ENCODE peak calls at places on chromosomes 1 and 21, in five cellular contexts. One of them, this sample, is unnamed.

GRCh38 chr1:236322566-236323409 is 41.0 kb upstream of the ERO1B start:
- DNase-seq in right lobe of liver: no peak
- DNase-seq in PC-3: no peak
- DNase-seq in activated B cell treated with CpG ODN at 0.5 μM for 24 hours: no peak
- DNase-seq in glutamatergic neuron: no peak
- DNase-seq in this sample: no peak

GRCh38 chr1:7485086-7485780 is 285.9 kb upstream of the VAMP3 start:
- DNase-seq in right lobe of liver: no peak
- DNase-seq in PC-3: no peak
- DNase-seq in activated B cell treated with CpG ODN at 0.5 μM for 24 hours: no peak
- DNase-seq in glutamatergic neuron: no peak
- DNase-seq in this sample: no peak

GRCh38 chr1:78250201-78250600 is 204.4 kb downstream of the GIPC2 start:
- DNase-seq in right lobe of liver: no peak
- DNase-seq in PC-3: no peak
- DNase-seq in activated B cell treated with CpG ODN at 0.5 μM for 24 hours: no peak
- DNase-seq in glutamatergic neuron: no peak
- DNase-seq in this sample: no peak

GRCh38 chr1:56095924-56096655 is 483.3 kb downstream of the PLPP3 start:
- DNase-seq in right lobe of liver: no peak
- DNase-seq in PC-3: no peak
- DNase-seq in activated B cell treated with CpG ODN at 0.5 μM for 24 hours: no peak
- DNase-seq in glutamatergic neuron: no peak
- DNase-seq in this sample: no peak

GRCh38 chr1:68230901-68231626 is 1.3 kb downstream of the WLS start:
- DNase-seq in right lobe of liver: peak; percentile 61
- DNase-seq in PC-3: peak; percentile 8
- DNase-seq in activated B cell treated with CpG ODN at 0.5 μM for 24 hours: no peak
- DNase-seq in glutamatergic neuron: no peak
- DNase-seq in this sample: no peak

GRCh38 chr21:38503588-38503987 is 5.3 kb upstream of the ERG start:
- DNase-seq in right lobe of liver: no peak
- DNase-seq in PC-3: no peak
- DNase-seq in activated B cell treated with CpG ODN at 0.5 μM for 24 hours: no peak
- DNase-seq in glutamatergic neuron: no peak
- DNase-seq in this sample: no peak

GRCh38 chr1:147504801-147505303 is 36.4 kb upstream of the BCL9 start:
- DNase-seq in right lobe of liver: no peak
- DNase-seq in PC-3: peak; percentile 49
- DNase-seq in activated B cell treated with CpG ODN at 0.5 μM for 24 hours: no peak
- DNase-seq in glutamatergic neuron: peak; percentile 53
- DNase-seq in this sample: no peak

GRCh38 chr1:202575906-202576653 is 134.2 kb downstream of the SYT2 start:
- DNase-seq in right lobe of liver: no peak
- DNase-seq in PC-3: peak; percentile 35
- DNase-seq in activated B cell treated with CpG ODN at 0.5 μM for 24 hours: no peak
- DNase-seq in glutamatergic neuron: no peak
- DNase-seq in this sample: no peak

GRCh38 chr1:203122159-203122558 is 5.4 kb upstream of the ADORA1 start:
- DNase-seq in right lobe of liver: no peak
- DNase-seq in PC-3: no peak
- DNase-seq in activated B cell treated with CpG ODN at 0.5 μM for 24 hours: no peak
- DNase-seq in glutamatergic neuron: no peak
- DNase-seq in this sample: no peak

GRCh38 chr1:169529068-169529642 is 43.4 kb upstream of the SLC19A2 start:
- DNase-seq in right lobe of liver: no peak
- DNase-seq in PC-3: peak; percentile 100
- DNase-seq in activated B cell treated with CpG ODN at 0.5 μM for 24 hours: no peak
- DNase-seq in glutamatergic neuron: no peak
- DNase-seq in this sample: no peak

GRCh38 chr1:5507340-5507739 is 484.9 kb downstream of the NPHP4 start:
- DNase-seq in right lobe of liver: no peak
- DNase-seq in PC-3: no peak
- DNase-seq in activated B cell treated with CpG ODN at 0.5 μM for 24 hours: no peak
- DNase-seq in glutamatergic neuron: no peak
- DNase-seq in this sample: no peak

GRCh38 chr1:31955917-31956736 is 18.0 kb upstream of the PTP4A2 start:
- DNase-seq in right lobe of liver: peak; percentile 71
- DNase-seq in PC-3: peak; percentile 98
- DNase-seq in activated B cell treated with CpG ODN at 0.5 μM for 24 hours: peak; percentile 56
- DNase-seq in glutamatergic neuron: no peak
- DNase-seq in this sample: no peak

GRCh38 chr1:64982134-64982533 is 15.8 kb upstream of the JAK1 start:
- DNase-seq in right lobe of liver: no peak
- DNase-seq in PC-3: peak; percentile 66
- DNase-seq in activated B cell treated with CpG ODN at 0.5 μM for 24 hours: no peak
- DNase-seq in glutamatergic neuron: no peak
- DNase-seq in this sample: no peak

GRCh38 chr1:202982715-202983435 is 15.8 kb upstream of the CYB5R1 start:
- DNase-seq in right lobe of liver: no peak
- DNase-seq in PC-3: peak; percentile 46
- DNase-seq in activated B cell treated with CpG ODN at 0.5 μM for 24 hours: no peak
- DNase-seq in glutamatergic neuron: no peak
- DNase-seq in this sample: no peak

GRCh38 chr1:217133958-217134856 is 411.0 kb upstream of the ESRRG start:
- DNase-seq in right lobe of liver: no peak
- DNase-seq in PC-3: no peak
- DNase-seq in activated B cell treated with CpG ODN at 0.5 μM for 24 hours: no peak
- DNase-seq in glutamatergic neuron: peak; percentile 49
- DNase-seq in this sample: no peak

GRCh38 chr1:205670611-205671430 is 9.5 kb downstream of the SLC45A3 start:
- DNase-seq in right lobe of liver: peak; percentile 95
- DNase-seq in PC-3: no peak
- DNase-seq in activated B cell treated with CpG ODN at 0.5 μM for 24 hours: no peak
- DNase-seq in glutamatergic neuron: no peak
- DNase-seq in this sample: peak; percentile 77

GRCh38 chr1:76160225-76160624 is 85.7 kb downstream of the ST6GALNAC3 start:
- DNase-seq in right lobe of liver: no peak
- DNase-seq in PC-3: no peak
- DNase-seq in activated B cell treated with CpG ODN at 0.5 μM for 24 hours: no peak
- DNase-seq in glutamatergic neuron: no peak
- DNase-seq in this sample: no peak

GRCh38 chr1:203426349-203426748 is 49.3 kb upstream of the PRELP start:
- DNase-seq in right lobe of liver: no peak
- DNase-seq in PC-3: no peak
- DNase-seq in activated B cell treated with CpG ODN at 0.5 μM for 24 hours: no peak
- DNase-seq in glutamatergic neuron: no peak
- DNase-seq in this sample: no peak

GRCh38 chr1:31843506-31843905 is 27.7 kb upstream of the SPOCD1 start:
- DNase-seq in right lobe of liver: no peak
- DNase-seq in PC-3: peak; percentile 41
- DNase-seq in activated B cell treated with CpG ODN at 0.5 μM for 24 hours: no peak
- DNase-seq in glutamatergic neuron: no peak
- DNase-seq in this sample: no peak

GRCh38 chr21:29490016-29490415 is 191.3 kb downstream of the BACH1 start:
- DNase-seq in right lobe of liver: no peak
- DNase-seq in PC-3: no peak
- DNase-seq in activated B cell treated with CpG ODN at 0.5 μM for 24 hours: no peak
- DNase-seq in glutamatergic neuron: no peak
- DNase-seq in this sample: no peak

GRCh38 chr1:53992085-53992874 is 25.7 kb downstream of the LDLRAD1 start:
- DNase-seq in right lobe of liver: no peak
- DNase-seq in PC-3: no peak
- DNase-seq in activated B cell treated with CpG ODN at 0.5 μM for 24 hours: no peak
- DNase-seq in glutamatergic neuron: no peak
- DNase-seq in this sample: no peak

GRCh38 chr1:89842547-89843278 is 21.9 kb downstream of the LRRC8D start:
- DNase-seq in right lobe of liver: no peak
- DNase-seq in PC-3: no peak
- DNase-seq in activated B cell treated with CpG ODN at 0.5 μM for 24 hours: no peak
- DNase-seq in glutamatergic neuron: no peak
- DNase-seq in this sample: no peak

GRCh38 chr1:37288900-37289299 is 185.5 kb upstream of the ZC3H12A start:
- DNase-seq in right lobe of liver: no peak
- DNase-seq in PC-3: no peak
- DNase-seq in activated B cell treated with CpG ODN at 0.5 μM for 24 hours: peak; percentile 55
- DNase-seq in glutamatergic neuron: no peak
- DNase-seq in this sample: no peak

GRCh38 chr21:46083271-46084040 is 14.5 kb upstream of the COL6A2 start:
- DNase-seq in right lobe of liver: no peak
- DNase-seq in PC-3: no peak
- DNase-seq in activated B cell treated with CpG ODN at 0.5 μM for 24 hours: no peak
- DNase-seq in glutamatergic neuron: no peak
- DNase-seq in this sample: no peak

GRCh38 chr1:6593810-6594209 is 8.9 kb downstream of the KLHL21 start:
- DNase-seq in right lobe of liver: no peak
- DNase-seq in PC-3: no peak
- DNase-seq in activated B cell treated with CpG ODN at 0.5 μM for 24 hours: no peak
- DNase-seq in glutamatergic neuron: no peak
- DNase-seq in this sample: no peak

GRCh38 chr21:46116846-46117585 is 19.1 kb downstream of the COL6A2 start:
- DNase-seq in right lobe of liver: peak; percentile 63
- DNase-seq in PC-3: peak; percentile 39
- DNase-seq in activated B cell treated with CpG ODN at 0.5 μM for 24 hours: peak; percentile 14
- DNase-seq in glutamatergic neuron: peak; percentile 12
- DNase-seq in this sample: peak; percentile 8

GRCh38 chr1:5831600-5832335 is 160.5 kb downstream of the NPHP4 start:
- DNase-seq in right lobe of liver: peak; percentile 26
- DNase-seq in PC-3: no peak
- DNase-seq in activated B cell treated with CpG ODN at 0.5 μM for 24 hours: no peak
- DNase-seq in glutamatergic neuron: no peak
- DNase-seq in this sample: no peak

GRCh38 chr1:229841230-229841629 is 215.2 kb downstream of the URB2 start:
- DNase-seq in right lobe of liver: no peak
- DNase-seq in PC-3: no peak
- DNase-seq in activated B cell treated with CpG ODN at 0.5 μM for 24 hours: no peak
- DNase-seq in glutamatergic neuron: no peak
- DNase-seq in this sample: no peak

GRCh38 chr1:16199157-16199501 is 13.3 kb downstream of the ARHGEF19 start:
- DNase-seq in right lobe of liver: no peak
- DNase-seq in PC-3: no peak
- DNase-seq in activated B cell treated with CpG ODN at 0.5 μM for 24 hours: no peak
- DNase-seq in glutamatergic neuron: no peak
- DNase-seq in this sample: no peak

GRCh38 chr1:66271216-66271903 is 262.6 kb upstream of the SGIP1 start:
- DNase-seq in right lobe of liver: peak; percentile 65
- DNase-seq in PC-3: peak; percentile 94
- DNase-seq in activated B cell treated with CpG ODN at 0.5 μM for 24 hours: no peak
- DNase-seq in glutamatergic neuron: no peak
- DNase-seq in this sample: no peak

GRCh38 chr1:210446479-210446878 is 117.8 kb downstream of the HHAT start:
- DNase-seq in right lobe of liver: no peak
- DNase-seq in PC-3: peak; percentile 24
- DNase-seq in activated B cell treated with CpG ODN at 0.5 μM for 24 hours: no peak
- DNase-seq in glutamatergic neuron: no peak
- DNase-seq in this sample: no peak

GRCh38 chr1:194069831-194070218 is 883.4 kb upstream of the B3GALT2 start:
- DNase-seq in right lobe of liver: no peak
- DNase-seq in PC-3: no peak
- DNase-seq in activated B cell treated with CpG ODN at 0.5 μM for 24 hours: no peak
- DNase-seq in glutamatergic neuron: no peak
- DNase-seq in this sample: no peak

GRCh38 chr1:115060501-115060900 is 28.8 kb downstream of the TSPAN2 start:
- DNase-seq in right lobe of liver: no peak
- DNase-seq in PC-3: peak; percentile 18
- DNase-seq in activated B cell treated with CpG ODN at 0.5 μM for 24 hours: no peak
- DNase-seq in glutamatergic neuron: no peak
- DNase-seq in this sample: no peak

GRCh38 chr1:15943515-15944307 is 32.2 kb downstream of the ZBTB17 start:
- DNase-seq in right lobe of liver: no peak
- DNase-seq in PC-3: no peak
- DNase-seq in activated B cell treated with CpG ODN at 0.5 μM for 24 hours: no peak
- DNase-seq in glutamatergic neuron: no peak
- DNase-seq in this sample: no peak

GRCh38 chr1:209858561-209859103 is 30.9 kb downstream of the UTP25 start:
- DNase-seq in right lobe of liver: no peak
- DNase-seq in PC-3: no peak
- DNase-seq in activated B cell treated with CpG ODN at 0.5 μM for 24 hours: no peak
- DNase-seq in glutamatergic neuron: no peak
- DNase-seq in this sample: no peak

GRCh38 chr21:14120091-14120734 is 90.5 kb downstream of the LIPI start:
- DNase-seq in right lobe of liver: peak; percentile 57
- DNase-seq in PC-3: peak; percentile 33
- DNase-seq in activated B cell treated with CpG ODN at 0.5 μM for 24 hours: no peak
- DNase-seq in glutamatergic neuron: peak; percentile 88
- DNase-seq in this sample: no peak

GRCh38 chr1:46469846-46470245 is 19.8 kb upstream of the DMBX1 start:
- DNase-seq in right lobe of liver: no peak
- DNase-seq in PC-3: no peak
- DNase-seq in activated B cell treated with CpG ODN at 0.5 μM for 24 hours: no peak
- DNase-seq in glutamatergic neuron: no peak
- DNase-seq in this sample: no peak

GRCh38 chr1:231605389-231606100 is 21.0 kb upstream of the DISC1 start:
- DNase-seq in right lobe of liver: no peak
- DNase-seq in PC-3: no peak
- DNase-seq in activated B cell treated with CpG ODN at 0.5 μM for 24 hours: no peak
- DNase-seq in glutamatergic neuron: no peak
- DNase-seq in this sample: no peak

GRCh38 chr1:200907611-200908097 is 13.0 kb downstream of the INAVA start:
- DNase-seq in right lobe of liver: no peak
- DNase-seq in PC-3: peak; percentile 65
- DNase-seq in activated B cell treated with CpG ODN at 0.5 μM for 24 hours: no peak
- DNase-seq in glutamatergic neuron: no peak
- DNase-seq in this sample: no peak
- TF ChIP-seq CTCF in right lobe of liver: no peak
- TF ChIP-seq CTCF in PC-3: no peak
- TF ChIP-seq CTCF in activated B cell treated with CpG ODN at 0.5 μM for 24 hours: no peak
- TF ChIP-seq CTCF in glutamatergic neuron: no peak
- TF ChIP-seq CTCF in this sample: no peak

GRCh38 chr1:79325126-79325525 is 318.6 kb upstream of the ADGRL4 start:
- DNase-seq in right lobe of liver: no peak
- DNase-seq in PC-3: no peak
- DNase-seq in activated B cell treated with CpG ODN at 0.5 μM for 24 hours: no peak
- DNase-seq in glutamatergic neuron: no peak
- DNase-seq in this sample: no peak

GRCh38 chr1:79323240-79324025 is 316.9 kb upstream of the ADGRL4 start:
- DNase-seq in right lobe of liver: no peak
- DNase-seq in PC-3: peak; percentile 95
- DNase-seq in activated B cell treated with CpG ODN at 0.5 μM for 24 hours: no peak
- DNase-seq in glutamatergic neuron: no peak
- DNase-seq in this sample: no peak

GRCh38 chr1:79326875-79327274 is 320.3 kb upstream of the ADGRL4 start:
- DNase-seq in right lobe of liver: no peak
- DNase-seq in PC-3: no peak
- DNase-seq in activated B cell treated with CpG ODN at 0.5 μM for 24 hours: no peak
- DNase-seq in glutamatergic neuron: no peak
- DNase-seq in this sample: no peak

GRCh38 chr1:79325705-79326104 is 319.2 kb upstream of the ADGRL4 start:
- DNase-seq in right lobe of liver: no peak
- DNase-seq in PC-3: no peak
- DNase-seq in activated B cell treated with CpG ODN at 0.5 μM for 24 hours: no peak
- DNase-seq in glutamatergic neuron: no peak
- DNase-seq in this sample: no peak

GRCh38 chr1:79322511-79323027 is 316.0 kb upstream of the ADGRL4 start:
- DNase-seq in right lobe of liver: no peak
- DNase-seq in PC-3: peak; percentile 24
- DNase-seq in activated B cell treated with CpG ODN at 0.5 μM for 24 hours: no peak
- DNase-seq in glutamatergic neuron: no peak
- DNase-seq in this sample: no peak
- TF ChIP-seq CTCF in right lobe of liver: no peak
- TF ChIP-seq CTCF in PC-3: no peak
- TF ChIP-seq CTCF in activated B cell treated with CpG ODN at 0.5 μM for 24 hours: no peak
- TF ChIP-seq CTCF in glutamatergic neuron: no peak
- TF ChIP-seq CTCF in this sample: no peak

GRCh38 chr1:181089777-181090505 is 1.4 kb downstream of the IER5 start:
- DNase-seq in right lobe of liver: peak; percentile 90
- DNase-seq in PC-3: peak; percentile 39
- DNase-seq in activated B cell treated with CpG ODN at 0.5 μM for 24 hours: peak; percentile 71
- DNase-seq in glutamatergic neuron: peak; percentile 65
- DNase-seq in this sample: no peak
- TF ChIP-seq CTCF in right lobe of liver: no peak
- TF ChIP-seq CTCF in PC-3: no peak
- TF ChIP-seq CTCF in activated B cell treated with CpG ODN at 0.5 μM for 24 hours: no peak
- TF ChIP-seq CTCF in glutamatergic neuron: no peak
- TF ChIP-seq CTCF in this sample: no peak

GRCh38 chr1:9246841-9247785 is 12.5 kb downstream of the H6PD start:
- DNase-seq in right lobe of liver: no peak
- DNase-seq in PC-3: no peak
- DNase-seq in activated B cell treated with CpG ODN at 0.5 μM for 24 hours: no peak
- DNase-seq in glutamatergic neuron: no peak
- DNase-seq in this sample: no peak
- TF ChIP-seq CTCF in right lobe of liver: no peak
- TF ChIP-seq CTCF in PC-3: no peak
- TF ChIP-seq CTCF in activated B cell treated with CpG ODN at 0.5 μM for 24 hours: no peak
- TF ChIP-seq CTCF in glutamatergic neuron: no peak
- TF ChIP-seq CTCF in this sample: no peak